ENCODE peak calls at places on chromosome 22, in five cellular contexts. S, V, O, B and E are unnamed samples.

GRCh38 chr22:38021201-38021600 is 36.0 kb upstream of the PICK1 start:
- DNase-seq in O (no peak), B (no peak), S (no peak), V (no peak), E (no peak)

GRCh38 chr22:49827307-49827852 is 293 bp downstream of the BRD1 start:
- DNase-seq in B (no peak), S (no peak), V (no peak), O (no peak), E (peak)

GRCh38 chr22:50236731-50237409 is 8.0 kb downstream of the TUBGCP6 start:
- DNase-seq in B (peak), S (no peak), O (no peak), V (peak), E (peak)

GRCh38 chr22:24683671-24684070 is 80.7 kb downstream of the GGT1 start:
- DNase-seq in V (peak), B (no peak), O (no peak), S (no peak), E (peak)

GRCh38 chr22:36998620-36999351 is 20.5 kb downstream of the TST start:
- DNase-seq in B (peak), O (peak), S (no peak), V (peak), E (no peak)

GRCh38 chr22:40531951-40532900 is 104.3 kb downstream of the MRTFA start:
- DNase-seq in B (no peak), O (no peak), S (no peak), V (no peak), E (no peak)

GRCh38 chr22:34370711-34371110 is 450.4 kb upstream of the LARGE1 start:
- DNase-seq in O (no peak), S (no peak), V (no peak), B (no peak), E (no peak)

GRCh38 chr22:36671398-36671797 is 32.2 kb downstream of the CACNG2 start:
- DNase-seq in O (no peak), S (no peak), B (no peak), V (no peak), E (no peak)

GRCh38 chr22:40560551-40560950 is 76.0 kb downstream of the MRTFA start:
- DNase-seq in V (peak), S (no peak), O (no peak), B (no peak), E (no peak)

GRCh38 chr22:44357296-44357961 is 44.7 kb upstream of the SHISAL1 start:
- DNase-seq in S (no peak), B (peak), O (no peak), V (no peak), E (no peak)

GRCh38 chr22:22210375-22210774 is 34.2 kb upstream of the VPREB1 start:
- DNase-seq in O (no peak), V (peak), S (no peak), B (no peak), E (no peak)

GRCh38 chr22:35230417-35230816 is 26.9 kb upstream of the HMGXB4 start:
- DNase-seq in S (no peak), V (no peak), O (no peak), B (no peak), E (no peak)

GRCh38 chr22:49116486-49116885 is 711.2 kb downstream of the BRD1 start:
- DNase-seq in S (no peak), V (no peak), B (no peak), O (peak), E (no peak)

GRCh38 chr22:33210129-33210784 is 152.1 kb upstream of the SYN3 start:
- DNase-seq in O (peak), S (peak), B (peak), V (peak), E (peak)

GRCh38 chr22:29040385-29041275 is 21.0 kb downstream of the C22orf31 start:
- DNase-seq in V (peak), S (peak), O (peak), B (peak), E (peak)

GRCh38 chr22:24466831-24467249 is 28.3 kb upstream of the UPB1 start:
- DNase-seq in S (no peak), V (peak), O (no peak), B (no peak), E (peak)

GRCh38 chr22:23556026-23556620 is 24.0 kb downstream of the IGLL1 start:
- DNase-seq in O (peak), B (no peak), V (no peak), S (no peak), E (no peak)

GRCh38 chr22:23060612-23061400 is 9.5 kb upstream of the GNAZ start:
- DNase-seq in S (no peak), V (no peak), O (no peak), B (no peak), E (no peak)

GRCh38 chr22:27990879-27991278 is 71.8 kb upstream of the PITPNB start:
- DNase-seq in V (peak), S (peak), O (peak), B (peak), E (peak)

GRCh38 chr22:38238519-38239051 is 34.2 kb downstream of the TMEM184B start:
- DNase-seq in O (no peak), S (no peak), V (peak), B (no peak), E (no peak)

GRCh38 chr22:35834080-35834479 is 116.4 kb downstream of the APOL5 start:
- DNase-seq in S (no peak), O (no peak), B (no peak), V (no peak), E (no peak)

GRCh38 chr22:24584871-24585411 is 7.9 kb downstream of the LRRC75B start:
- DNase-seq in V (no peak), S (no peak), O (no peak), B (no peak), E (no peak)

GRCh38 chr22:35971418-35972119 is 57.1 kb downstream of the RBFOX2 start:
- DNase-seq in B (peak), O (no peak), S (no peak), V (peak), E (peak)

GRCh38 chr22:50112151-50113118 is 22.6 kb downstream of the MOV10L1 start:
- DNase-seq in O (no peak), B (peak), V (peak), S (no peak), E (peak)

GRCh38 chr22:27487600-27488450 is 313.7 kb downstream of the MN1 start:
- DNase-seq in V (peak), S (no peak), B (no peak), O (no peak), E (peak)

GRCh38 chr22:38750104-38750503 is 5.7 kb downstream of the SUN2 start:
- DNase-seq in S (no peak), B (no peak), O (no peak), V (no peak), E (no peak)

GRCh38 chr22:27668828-27669797 is 132.4 kb downstream of the MN1 start:
- DNase-seq in V (peak), B (peak), S (no peak), O (peak), E (peak)

GRCh38 chr22:40105755-40106154 is 72.0 kb upstream of the TNRC6B start:
- DNase-seq in O (no peak), S (no peak), V (no peak), B (no peak), E (no peak)

GRCh38 chr22:44181033-44181911 is 547 bp downstream of the PARVG start:
- DNase-seq in V (no peak), B (no peak), O (no peak), S (no peak), E (no peak)

GRCh38 chr22:43277987-43278601 is 65.1 kb downstream of the SCUBE1 start:
- DNase-seq in B (peak), O (no peak), S (no peak), V (no peak), E (no peak)

GRCh38 chr22:24977370-24978230 is 25.1 kb downstream of the KIAA1671 start:
- DNase-seq in B (peak), V (no peak), S (no peak), O (no peak), E (peak)

GRCh38 chr22:49768961-49769690 is 58.5 kb downstream of the BRD1 start:
- DNase-seq in S (no peak), O (no peak), V (peak), B (no peak), E (peak)

GRCh38 chr22:24201681-24202590 is 20.6 kb downstream of the SUSD2 start:
- DNase-seq in O (no peak), B (no peak), V (peak), S (no peak), E (no peak)

GRCh38 chr22:21594865-21595452 is 27.4 kb downstream of the UBE2L3 start:
- DNase-seq in O (no peak), S (no peak), V (no peak), B (no peak), E (no peak)

GRCh38 chr22:41998361-41999261 is at the start of gene WBP2NL:
- DNase-seq in B (no peak), S (no peak), V (peak), O (no peak), E (no peak)

GRCh38 chr22:27347951-27348350 is 453.6 kb downstream of the MN1 start:
- DNase-seq in V (no peak), S (no peak), B (no peak), O (no peak), E (no peak)

GRCh38 chr22:30239421-30240405 is 6.8 kb downstream of the LIF start:
- DNase-seq in O (no peak), V (peak), S (no peak), B (no peak), E (peak)

GRCh38 chr22:30236875-30237274 is 9.7 kb downstream of the LIF start:
- DNase-seq in S (no peak), B (no peak), O (no peak), V (no peak), E (no peak)

GRCh38 chr22:30238136-30238535 is 8.4 kb downstream of the LIF start:
- DNase-seq in V (no peak), S (no peak), B (no peak), O (no peak), E (no peak)

GRCh38 chr22:30240541-30241417 is 5.8 kb downstream of the LIF start:
- DNase-seq in S (no peak), O (no peak), B (no peak), V (peak), E (no peak)

GRCh38 chr22:30238661-30239420 is 7.7 kb downstream of the LIF start:
- DNase-seq in B (peak), S (no peak), O (peak), V (peak), E (peak)
- H2BK5ac ChIP-seq in B (no peak), S (no peak), O (no peak), V (peak), E (peak)

DNA sequence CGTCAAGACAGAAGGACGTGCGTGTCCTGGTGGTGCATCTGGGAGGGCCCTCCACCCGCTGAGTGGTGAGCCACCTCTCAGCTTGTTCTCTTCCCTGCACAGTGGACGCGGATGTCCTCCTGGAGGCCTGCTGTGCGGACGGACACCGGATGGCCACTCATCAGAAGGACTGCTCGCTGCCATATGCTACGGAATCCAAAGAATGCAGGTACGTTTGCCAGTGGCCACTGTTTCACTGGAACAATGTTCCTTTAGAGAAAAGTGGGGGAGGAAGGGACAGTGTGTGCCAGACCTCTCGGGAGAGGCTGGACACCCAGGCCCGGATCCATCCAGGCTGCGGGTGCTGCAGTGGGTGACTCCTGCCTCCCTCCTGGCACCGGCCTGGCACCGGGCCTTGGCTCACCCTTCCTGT is 15.9 kb downstream of the FBLN1 start:
- DNase-seq in O (no peak), B (no peak), S (no peak), V (no peak), E (no peak)
- H2BK5ac ChIP-seq in O (no peak), B (no peak), S (peak), V (no peak), E (no peak)

DNA sequence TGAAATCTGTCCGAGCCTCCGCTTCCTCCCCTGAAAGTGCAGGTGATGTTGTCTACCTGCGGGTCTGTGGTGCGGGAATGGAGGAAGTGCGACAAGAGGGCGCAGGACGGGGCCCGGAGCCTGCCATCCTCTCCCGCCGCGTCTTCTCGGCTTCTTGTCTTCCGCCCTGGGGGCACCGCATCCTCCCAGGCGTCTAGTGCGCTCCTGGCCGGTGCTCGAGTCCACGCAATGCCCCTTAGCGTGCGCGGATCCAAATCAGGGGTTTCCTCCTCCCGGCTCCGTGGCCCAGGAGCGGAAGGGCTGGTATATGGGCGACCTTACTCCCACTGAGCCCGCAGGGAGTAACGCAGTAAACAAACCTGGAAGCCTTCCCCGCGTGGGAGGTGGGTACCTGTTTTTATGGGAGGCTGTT is 405 bp downstream of the SFI1 start:
- DNase-seq in B (no peak), S (no peak), O (no peak), V (no peak), E (peak)
- H2BK5ac ChIP-seq in B (no peak), S (no peak), O (no peak), V (peak), E (no peak)

GRCh38 chr22:19265779-19266178 is 25.7 kb downstream of the CLTCL1 start:
- DNase-seq in B (no peak), O (no peak), V (no peak), S (no peak), E (no peak)

GRCh38 chr22:19271273-19271855 is 20.2 kb downstream of the CLTCL1 start:
- DNase-seq in O (no peak), B (no peak), S (no peak), V (no peak), E (no peak)

GRCh38 chr22:19270873-19271272 is 20.6 kb downstream of the CLTCL1 start:
- DNase-seq in B (no peak), V (no peak), O (no peak), S (no peak), E (no peak)

GRCh38 chr22:19271856-19272535 is 19.5 kb downstream of the CLTCL1 start:
- DNase-seq in B (no peak), O (no peak), S (no peak), V (peak), E (peak)

GRCh38 chr22:19266547-19267086 is 24.9 kb downstream of the CLTCL1 start:
- DNase-seq in O (no peak), S (no peak), V (no peak), B (no peak), E (no peak)
- H2BK5ac ChIP-seq in O (no peak), S (no peak), V (no peak), B (no peak), E (no peak)

GRCh38 chr22:47676685-47677084 is 914.2 kb downstream of the TBC1D22A start:
- DNase-seq in B (no peak), V (no peak), S (no peak), O (no peak), E (no peak)
- H2BK5ac ChIP-seq in B (no peak), V (no peak), S (no peak), O (no peak), E (no peak)

GRCh38 chr22:46084943-46085830 is 65.1 kb upstream of the PPARA start:
- DNase-seq in O (no peak), V (no peak), B (no peak), S (no peak), E (no peak)
- H2BK5ac ChIP-seq in O (no peak), V (no peak), B (no peak), S (no peak), E (no peak)

GRCh38 chr22:20591295-20591645 is 83.9 kb downstream of the MED15 start:
- DNase-seq in V (no peak), B (no peak), S (no peak), O (no peak), E (no peak)
- H2BK5ac ChIP-seq in V (no peak), B (no peak), S (no peak), O (no peak), E (no peak)

DNA sequence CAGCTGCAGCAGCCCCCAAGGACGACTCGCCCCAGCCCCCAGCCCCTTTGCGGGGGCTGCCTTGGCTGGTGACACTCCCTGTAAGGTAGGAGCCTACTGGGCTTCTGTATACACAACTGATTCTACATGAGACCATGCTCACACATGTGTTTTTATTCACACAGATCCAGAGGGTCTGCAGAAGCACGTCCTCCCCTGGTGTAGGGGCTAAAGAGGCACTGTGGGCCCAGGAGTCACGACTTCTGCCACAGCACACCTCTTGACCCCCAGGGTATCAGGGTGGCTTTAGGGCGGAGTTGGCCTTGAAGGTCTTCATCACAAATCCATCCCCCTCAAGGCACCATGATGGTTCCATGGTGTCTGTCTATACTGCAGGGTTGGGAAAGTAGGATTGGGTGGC is 931.2 kb downstream of the TBC1D22A start:
- DNase-seq in B (no peak), O (no peak), V (no peak), S (no peak), E (no peak)
- H2BK5ac ChIP-seq in B (no peak), O (no peak), V (no peak), S (no peak), E (no peak)